ENCODE peak calls at places on chromosomes 3 and 15, in four cellular contexts. One of them, this sample, is unnamed.
A peak's percentile ranks its signal among the peaks of the same experiment; 100 is the strongest.

GRCh38 chr15:58854598-58854997 is 78.9 kb downstream of the SLTM start:
- DNase-seq in effector memory CD4-positive, alpha-beta T cell: no peak
- DNase-seq in H1: no peak
- DNase-seq in HCT116: no peak
- DNase-seq in this sample: no peak

GRCh38 chr3:126014252-126014651 is 45.3 kb downstream of the ROPN1B start:
- DNase-seq in effector memory CD4-positive, alpha-beta T cell: no peak
- DNase-seq in H1: no peak
- DNase-seq in HCT116: no peak
- DNase-seq in this sample: no peak

GRCh38 chr15:99099661-99100060 is 5.2 kb upstream of the SYNM start:
- DNase-seq in effector memory CD4-positive, alpha-beta T cell: no peak
- DNase-seq in H1: no peak
- DNase-seq in HCT116: no peak
- DNase-seq in this sample: no peak

GRCh38 chr3:173733029-173733652 is 335.6 kb downstream of the NLGN1 start:
- DNase-seq in effector memory CD4-positive, alpha-beta T cell: no peak
- DNase-seq in H1: no peak
- DNase-seq in HCT116: peak; percentile 19
- DNase-seq in this sample: no peak

GRCh38 chr3:43394071-43394501 is 107.7 kb downstream of the SNRK start:
- DNase-seq in effector memory CD4-positive, alpha-beta T cell: no peak
- DNase-seq in H1: no peak
- DNase-seq in HCT116: no peak
- DNase-seq in this sample: peak; percentile 35

GRCh38 chr3:51682079-51682478 is 11.0 kb downstream of the TEX264 start:
- DNase-seq in effector memory CD4-positive, alpha-beta T cell: peak; percentile 55
- DNase-seq in H1: peak; percentile 65
- DNase-seq in HCT116: peak; percentile 72
- DNase-seq in this sample: peak; percentile 69

GRCh38 chr3:7568526-7569184 is 707.7 kb downstream of the GRM7 start:
- DNase-seq in effector memory CD4-positive, alpha-beta T cell: no peak
- DNase-seq in H1: no peak
- DNase-seq in HCT116: no peak
- DNase-seq in this sample: no peak

GRCh38 chr3:123081718-123082369 is 15.0 kb downstream of the PDIA5 start:
- DNase-seq in effector memory CD4-positive, alpha-beta T cell: no peak
- DNase-seq in H1: no peak
- DNase-seq in HCT116: no peak
- DNase-seq in this sample: no peak

GRCh38 chr3:156599061-156599460 is 44.1 kb upstream of the SSR3 start:
- DNase-seq in effector memory CD4-positive, alpha-beta T cell: no peak
- DNase-seq in H1: no peak
- DNase-seq in HCT116: no peak
- DNase-seq in this sample: no peak

GRCh38 chr3:9271903-9272302 is 22.5 kb upstream of the SRGAP3 start:
- DNase-seq in effector memory CD4-positive, alpha-beta T cell: no peak
- DNase-seq in H1: no peak
- DNase-seq in HCT116: no peak
- DNase-seq in this sample: no peak

GRCh38 chr3:42829083-42829627 is 19.9 kb downstream of the ACKR2 start:
- DNase-seq in effector memory CD4-positive, alpha-beta T cell: no peak
- DNase-seq in H1: no peak
- DNase-seq in HCT116: peak; percentile 19
- DNase-seq in this sample: no peak

GRCh38 chr3:117629505-117629904 is 919.9 kb downstream of the TUSC7 start:
- DNase-seq in effector memory CD4-positive, alpha-beta T cell: no peak
- DNase-seq in H1: no peak
- DNase-seq in HCT116: no peak
- DNase-seq in this sample: no peak

GRCh38 chr3:123386477-123387040 is 62.3 kb downstream of the ADCY5 start:
- DNase-seq in effector memory CD4-positive, alpha-beta T cell: no peak
- DNase-seq in H1: no peak
- DNase-seq in HCT116: no peak
- DNase-seq in this sample: no peak

GRCh38 chr15:67745059-67745993 is 80.0 kb upstream of the SKOR1 start:
- DNase-seq in effector memory CD4-positive, alpha-beta T cell: no peak
- DNase-seq in H1: no peak
- DNase-seq in HCT116: no peak
- DNase-seq in this sample: no peak

GRCh38 chr3:174376346-174376745 is 482.8 kb upstream of the NAALADL2 start:
- DNase-seq in effector memory CD4-positive, alpha-beta T cell: no peak
- DNase-seq in H1: no peak
- DNase-seq in HCT116: no peak
- DNase-seq in this sample: no peak

GRCh38 chr15:30954674-30955073 is 36.8 kb downstream of the MTMR10 start:
- DNase-seq in effector memory CD4-positive, alpha-beta T cell: no peak
- DNase-seq in H1: no peak
- DNase-seq in HCT116: no peak
- DNase-seq in this sample: no peak

GRCh38 chr15:39468341-39468740 is 112.5 kb upstream of the THBS1 start:
- DNase-seq in effector memory CD4-positive, alpha-beta T cell: no peak
- DNase-seq in H1: no peak
- DNase-seq in HCT116: no peak
- DNase-seq in this sample: peak; percentile 23

GRCh38 chr3:174204765-174205164 is 654.4 kb upstream of the NAALADL2 start:
- DNase-seq in effector memory CD4-positive, alpha-beta T cell: no peak
- DNase-seq in H1: no peak
- DNase-seq in HCT116: no peak
- DNase-seq in this sample: no peak

GRCh38 chr15:67290319-67290718 is 35.7 kb downstream of the IQCH start:
- DNase-seq in effector memory CD4-positive, alpha-beta T cell: no peak
- DNase-seq in H1: no peak
- DNase-seq in HCT116: no peak
- DNase-seq in this sample: no peak

GRCh38 chr3:7750296-7750695 is 751.3 kb upstream of the LMCD1 start:
- DNase-seq in effector memory CD4-positive, alpha-beta T cell: no peak
- DNase-seq in H1: no peak
- DNase-seq in HCT116: no peak
- DNase-seq in this sample: no peak

GRCh38 chr15:96409231-96410138 is 79.0 kb downstream of the NR2F2 start:
- DNase-seq in effector memory CD4-positive, alpha-beta T cell: no peak
- DNase-seq in H1: peak; percentile 64
- DNase-seq in HCT116: no peak
- DNase-seq in this sample: no peak
- H3K4me3 ChIP-seq in effector memory CD4-positive, alpha-beta T cell: no peak overlapping the region
- H3K4me3 ChIP-seq in H1: no peak overlapping the region
- H3K4me3 ChIP-seq in HCT116: no peak overlapping the region
- H3K4me3 ChIP-seq in this sample: peak overlapping the region; percentile 38

DNA sequence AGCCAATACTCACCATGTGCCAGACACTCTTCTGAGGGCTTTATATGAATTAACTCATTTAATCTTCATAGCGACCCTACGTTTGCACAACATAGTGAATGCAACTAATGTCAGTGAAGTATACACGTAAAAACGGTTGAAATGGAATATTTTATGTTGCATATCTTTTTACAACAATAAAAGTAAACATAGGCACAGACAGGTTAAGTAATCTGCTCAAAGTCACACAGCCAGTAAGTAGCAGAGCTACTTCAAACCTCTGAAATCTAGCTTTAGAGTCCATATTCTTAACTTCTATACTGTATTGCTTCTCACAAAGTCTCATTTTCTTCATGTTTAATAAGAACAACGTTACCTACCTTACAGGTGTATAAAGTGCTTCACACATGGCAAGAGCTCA is 1.6 kb downstream of the SEC11A start:
- DNase-seq in effector memory CD4-positive, alpha-beta T cell: no peak
- DNase-seq in H1: no peak
- DNase-seq in HCT116: no peak
- DNase-seq in this sample: no peak
- H3K4me3 ChIP-seq in effector memory CD4-positive, alpha-beta T cell: no peak overlapping the region
- H3K4me3 ChIP-seq in H1: no peak overlapping the region
- H3K4me3 ChIP-seq in HCT116: peak overlapping the region; percentile 99
- H3K4me3 ChIP-seq in this sample: peak overlapping the region; percentile 94

GRCh38 chr15:88647362-88648105 is 8.7 kb downstream of the ISG20 start:
- DNase-seq in effector memory CD4-positive, alpha-beta T cell: no peak
- DNase-seq in H1: peak; percentile 40
- DNase-seq in HCT116: no peak
- DNase-seq in this sample: no peak
- H3K4me3 ChIP-seq in effector memory CD4-positive, alpha-beta T cell: no peak overlapping the region
- H3K4me3 ChIP-seq in H1: no peak overlapping the region
- H3K4me3 ChIP-seq in HCT116: no peak overlapping the region
- H3K4me3 ChIP-seq in this sample: no peak overlapping the region

DNA sequence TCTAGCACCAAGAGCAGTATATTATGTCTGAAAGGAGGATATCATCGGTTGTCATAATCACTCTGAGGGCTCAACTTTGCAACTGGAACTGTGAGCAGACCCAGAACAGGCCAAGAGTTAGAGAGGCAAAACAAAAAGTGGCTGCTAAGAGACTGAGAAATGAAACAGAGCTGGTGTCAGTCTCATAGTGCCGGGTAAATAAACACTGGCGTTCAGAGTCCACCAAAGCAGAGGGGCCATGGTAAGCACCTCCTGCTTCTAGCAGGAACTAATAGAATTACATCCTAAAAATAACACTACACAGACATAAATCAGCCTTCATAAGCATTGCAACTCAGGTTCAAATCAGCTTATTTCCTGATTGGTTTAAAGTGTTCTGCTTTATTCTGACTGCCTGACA is 10.3 kb upstream of the IL12A start:
- DNase-seq in effector memory CD4-positive, alpha-beta T cell: no peak
- DNase-seq in H1: no peak
- DNase-seq in HCT116: no peak
- DNase-seq in this sample: no peak
- H3K4me3 ChIP-seq in effector memory CD4-positive, alpha-beta T cell: no peak overlapping the region
- H3K4me3 ChIP-seq in H1: no peak overlapping the region
- H3K4me3 ChIP-seq in HCT116: no peak overlapping the region
- H3K4me3 ChIP-seq in this sample: no peak overlapping the region

GRCh38 chr3:129001817-129002572 is 891 bp downstream of the EFCC1 start:
- DNase-seq in effector memory CD4-positive, alpha-beta T cell: no peak
- DNase-seq in H1: peak; percentile 67
- DNase-seq in HCT116: no peak
- DNase-seq in this sample: no peak

GRCh38 chr3:128999104-128999503 is 2.0 kb upstream of the EFCC1 start:
- DNase-seq in effector memory CD4-positive, alpha-beta T cell: no peak
- DNase-seq in H1: no peak
- DNase-seq in HCT116: no peak
- DNase-seq in this sample: no peak

GRCh38 chr3:129001101-129001816 is at the start of gene EFCC1:
- DNase-seq in effector memory CD4-positive, alpha-beta T cell: no peak
- DNase-seq in H1: peak; percentile 83
- DNase-seq in HCT116: no peak
- DNase-seq in this sample: peak; percentile 42

GRCh38 chr3:129002573-129003569 is 1.8 kb downstream of the EFCC1 start:
- DNase-seq in effector memory CD4-positive, alpha-beta T cell: no peak
- DNase-seq in H1: no peak
- DNase-seq in HCT116: no peak
- DNase-seq in this sample: no peak

DNA sequence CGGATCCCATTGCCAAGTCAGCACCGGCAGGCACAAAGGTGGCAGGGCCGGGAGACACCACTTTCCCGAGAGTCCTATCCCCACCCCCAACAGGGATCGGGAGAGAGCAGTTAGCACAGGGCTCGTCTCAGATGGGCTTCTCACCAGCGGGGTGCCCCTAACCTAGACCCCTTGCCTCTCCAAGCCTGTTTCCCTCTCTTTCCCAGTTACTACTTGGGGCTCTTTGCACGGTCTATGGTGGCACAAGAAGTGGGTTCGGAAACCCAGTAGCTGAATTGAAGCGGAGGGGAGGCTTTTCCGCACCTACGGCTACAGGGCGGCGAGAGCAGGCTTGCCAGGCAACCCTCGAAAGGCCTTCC is 383 bp upstream of the EFCC1 start:
- DNase-seq in effector memory CD4-positive, alpha-beta T cell: no peak
- DNase-seq in H1: no peak
- DNase-seq in HCT116: no peak
- DNase-seq in this sample: no peak
- H3K4me3 ChIP-seq in effector memory CD4-positive, alpha-beta T cell: no peak overlapping the region
- H3K4me3 ChIP-seq in H1: peak overlapping the region; percentile 56
- H3K4me3 ChIP-seq in HCT116: no peak overlapping the region
- H3K4me3 ChIP-seq in this sample: peak overlapping the region; percentile 60

GRCh38 chr15:60575995-60576394 is 97.1 kb upstream of the ICE2 start:
- DNase-seq in effector memory CD4-positive, alpha-beta T cell: no peak
- DNase-seq in H1: no peak
- DNase-seq in HCT116: no peak
- DNase-seq in this sample: no peak
- H3K4me3 ChIP-seq in effector memory CD4-positive, alpha-beta T cell: no peak overlapping the region
- H3K4me3 ChIP-seq in H1: no peak overlapping the region
- H3K4me3 ChIP-seq in HCT116: no peak overlapping the region
- H3K4me3 ChIP-seq in this sample: no peak overlapping the region

DNA sequence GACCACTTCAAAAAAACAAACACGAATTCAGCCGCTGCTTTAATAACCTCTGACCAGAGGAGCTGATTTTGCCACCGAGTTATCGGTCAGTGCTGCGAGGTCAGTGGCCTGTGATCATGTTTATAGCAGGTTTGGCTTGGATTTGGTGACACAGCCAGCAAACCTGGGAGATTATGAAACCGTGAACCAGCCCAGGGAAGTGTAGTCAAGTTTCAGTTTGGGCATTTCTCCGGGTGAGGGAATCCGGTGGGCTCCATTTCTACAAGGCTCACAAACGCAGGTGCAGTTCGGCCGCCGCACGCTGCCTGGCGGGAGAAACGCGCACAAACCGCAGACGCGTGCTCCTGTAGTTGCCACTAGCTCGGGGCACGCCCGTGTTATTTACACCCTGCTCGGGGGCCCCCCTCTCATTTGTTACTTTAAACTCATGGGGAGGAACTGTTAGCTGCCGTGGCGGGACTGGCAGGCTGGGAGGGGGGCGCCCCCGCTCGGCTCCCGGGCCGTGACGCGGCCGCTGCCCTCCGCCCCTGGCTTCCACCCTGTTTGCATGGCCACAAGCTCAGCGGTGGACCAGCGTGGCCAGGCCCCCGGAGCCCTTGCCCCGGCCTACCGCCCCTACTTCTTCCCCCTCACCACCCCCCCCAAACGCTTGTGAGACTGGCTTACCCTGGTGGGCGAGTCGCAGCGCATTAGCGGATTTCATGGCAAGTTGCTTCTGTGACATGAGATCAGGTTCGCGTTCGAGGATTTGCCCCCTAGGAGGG is 13.6 kb upstream of the ONECUT1 start:
- DNase-seq in effector memory CD4-positive, alpha-beta T cell: no peak
- DNase-seq in H1: no peak
- DNase-seq in HCT116: no peak
- DNase-seq in this sample: no peak
- H3K4me3 ChIP-seq in effector memory CD4-positive, alpha-beta T cell: peak overlapping the region; percentile 18
- H3K4me3 ChIP-seq in H1: peak overlapping the region; percentile 52
- H3K4me3 ChIP-seq in HCT116: no peak overlapping the region
- H3K4me3 ChIP-seq in this sample: peak overlapping the region; percentile 10

GRCh38 chr3:33786565-33787327 is 11.7 kb upstream of the PDCD6IP start:
- DNase-seq in effector memory CD4-positive, alpha-beta T cell: no peak
- DNase-seq in H1: no peak
- DNase-seq in HCT116: no peak
- DNase-seq in this sample: no peak
- H3K4me3 ChIP-seq in effector memory CD4-positive, alpha-beta T cell: no peak overlapping the region
- H3K4me3 ChIP-seq in H1: no peak overlapping the region
- H3K4me3 ChIP-seq in HCT116: no peak overlapping the region
- H3K4me3 ChIP-seq in this sample: peak overlapping the region; percentile 22

DNA sequence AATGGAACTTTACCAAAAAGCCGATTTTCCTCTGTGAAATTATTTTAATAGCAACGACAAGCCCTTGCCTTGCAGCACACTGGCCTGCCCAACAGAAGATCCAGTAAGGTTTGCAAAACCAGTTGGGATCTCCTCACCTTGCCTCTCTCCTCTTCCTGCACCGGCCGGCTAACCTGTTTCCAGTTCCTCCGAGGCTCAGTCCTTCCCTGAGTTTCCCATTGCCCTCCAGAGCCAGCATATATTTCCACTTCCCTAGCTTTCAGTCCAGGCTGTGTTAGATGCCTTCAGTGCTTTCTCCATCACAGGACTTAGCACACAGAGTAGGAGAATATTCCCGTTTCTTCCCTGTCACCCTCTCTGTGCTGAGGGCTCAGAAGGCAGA is 60.3 kb downstream of the NOX5 start:
- DNase-seq in effector memory CD4-positive, alpha-beta T cell: no peak
- DNase-seq in H1: no peak
- DNase-seq in HCT116: no peak
- DNase-seq in this sample: no peak
- H3K4me3 ChIP-seq in effector memory CD4-positive, alpha-beta T cell: no peak overlapping the region
- H3K4me3 ChIP-seq in H1: peak overlapping the region; percentile 88
- H3K4me3 ChIP-seq in HCT116: peak overlapping the region; percentile 51
- H3K4me3 ChIP-seq in this sample: peak overlapping the region; percentile 45

This sample was measured in gastrocnemius medialis.